ENCODE peak calls at places on chromosomes 1 and 21, in six cellular contexts. L, D, I, R, F and E are unnamed samples.

GRCh38 chr1:203666621-203667020 is 40.0 kb downstream of the ATP2B4 start:
- DNase-seq in L (peak), R (no peak), D (no peak), I (no peak), F (no peak), E (no peak)

GRCh38 chr1:203085528-203086406 is at the start of gene MYOG:
- DNase-seq in F (no peak), D (no peak), I (no peak), L (no peak), R (no peak), E (no peak)

GRCh38 chr21:32322676-32323075 is 24.0 kb downstream of the MRAP start:
- DNase-seq in R (no peak), D (no peak), I (no peak), L (no peak), F (no peak), E (no peak)

GRCh38 chr1:11617314-11617713 is 36.9 kb downstream of the FBXO2 start:
- DNase-seq in R (no peak), D (no peak), F (no peak), L (no peak), I (no peak), E (no peak)

GRCh38 chr1:56644941-56645662 is at the start of gene PRKAA2:
- DNase-seq in R (no peak), L (peak), D (peak), I (no peak), F (no peak), E (no peak)

GRCh38 chr1:112717263-112717662 is 2.1 kb upstream of the PPM1J start:
- DNase-seq in R (no peak), I (no peak), F (no peak), L (no peak), D (no peak), E (no peak)

GRCh38 chr1:110785055-110785454 is 87.9 kb upstream of the CD53 start:
- DNase-seq in F (no peak), D (no peak), R (no peak), L (no peak), I (no peak), E (no peak)

GRCh38 chr1:150017206-150017750 is 6.8 kb upstream of the OTUD7B start:
- DNase-seq in D (no peak), R (no peak), F (no peak), L (no peak), I (no peak), E (no peak)

GRCh38 chr21:42734323-42734971 is 81.0 kb downstream of the PDE9A start:
- DNase-seq in L (no peak), F (no peak), I (no peak), R (no peak), D (no peak), E (no peak)

GRCh38 chr1:74964508-74964907 is 169.7 kb upstream of the LHX8 start:
- DNase-seq in R (peak), I (no peak), L (peak), D (no peak), F (no peak), E (no peak)

GRCh38 chr1:198669023-198669698 is 30.3 kb downstream of the PTPRC start:
- DNase-seq in I (peak), L (peak), D (no peak), R (peak), F (no peak), E (peak)